ENCODE peak calls at places on chromosome 2, in six cellular contexts. I is A549, V is foreskin fibroblast, O is HT1080, Q is endodermal cell, J is T-cell. T is an unnamed sample.

GRCh38 chr2:171574149-171574795 is 52.0 kb downstream of the CYBRD1 start:
- DNase-seq in I (peak; percentile 85), V (peak; percentile 59), O (peak; percentile 78), Q (peak; percentile 95), J (peak; percentile 79), T (peak; percentile 75)

GRCh38 chr2:149375801-149376349 is 45.5 kb downstream of the LYPD6 start:
- DNase-seq in I (no peak), V (peak; percentile 42), O (peak; percentile 72), Q (no peak), J (no peak), T (no peak)

GRCh38 chr2:204160991-204161390 is 224.4 kb downstream of the ICOS start:
- DNase-seq in I (no peak), V (no peak), O (no peak), Q (no peak), J (no peak), T (no peak)

GRCh38 chr2:133362061-133362476 is 206.2 kb downstream of the NCKAP5 start:
- DNase-seq in I (peak; percentile 1), V (peak; percentile 51), O (peak; percentile 61), Q (no peak), J (no peak), T (no peak)

GRCh38 chr2:25273985-25274550 is 67.7 kb downstream of the DNMT3A start:
- DNase-seq in I (no peak), V (no peak), O (no peak), Q (no peak), J (no peak), T (peak; percentile 52)

GRCh38 chr2:9264301-9264700 is 57.7 kb downstream of the ASAP2 start:
- DNase-seq in I (no peak), V (no peak), O (no peak), Q (no peak), J (no peak), T (no peak)

GRCh38 chr2:66268756-66269155 is 166.2 kb upstream of the MEIS1 start:
- DNase-seq in I (no peak), V (no peak), O (no peak), Q (no peak), J (no peak), T (no peak)

GRCh38 chr2:121506187-121506586 is 24.5 kb upstream of the RNU4ATAC start:
- DNase-seq in I (no peak), V (no peak), O (no peak), Q (no peak), J (no peak), T (no peak)

GRCh38 chr2:46780801-46781445 is 134.7 kb downstream of the MCFD2 start:
- DNase-seq in I (no peak), V (peak; percentile 72), O (no peak), Q (peak; percentile 93), J (no peak), T (no peak)

GRCh38 chr2:144464730-144465129 is 55.2 kb downstream of the ZEB2 start:
- DNase-seq in I (no peak), V (no peak), O (no peak), Q (no peak), J (no peak), T (no peak)

GRCh38 chr2:54709341-54709809 is 14.1 kb upstream of the EML6 start:
- DNase-seq in I (no peak), V (no peak), O (no peak), Q (peak; percentile 82), J (no peak), T (no peak)

GRCh38 chr2:28565720-28566295 is 69.9 kb downstream of the PLB1 start:
- DNase-seq in I (no peak), V (no peak), O (no peak), Q (no peak), J (no peak), T (no peak)

GRCh38 chr2:9112079-9112721 is 94.4 kb upstream of the ASAP2 start:
- DNase-seq in I (peak; percentile 54), V (peak; percentile 91), O (peak; percentile 96), Q (no peak), J (no peak), T (no peak)

GRCh38 chr2:162257416-162257815 is 14.2 kb upstream of the FAP start:
- DNase-seq in I (no peak), V (peak; percentile 64), O (no peak), Q (no peak), J (no peak), T (no peak)

GRCh38 chr2:119178811-119179601 is 20.5 kb upstream of the C1QL2 start:
- DNase-seq in I (no peak), V (no peak), O (peak; percentile 76), Q (no peak), J (no peak), T (no peak)

GRCh38 chr2:119190726-119191125 is 32.2 kb upstream of the C1QL2 start:
- DNase-seq in I (no peak), V (no peak), O (no peak), Q (no peak), J (no peak), T (no peak)

GRCh38 chr2:224038049-224038829 is 847 bp downstream of the SERPINE2 start:
- DNase-seq in I (peak; percentile 62), V (no peak), O (peak; percentile 39), Q (peak; percentile 83), J (peak; percentile 27), T (peak; percentile 26)

GRCh38 chr2:188315750-188316149 is 24.1 kb downstream of the GULP1 start:
- DNase-seq in I (no peak), V (no peak), O (no peak), Q (no peak), J (no peak), T (no peak)

GRCh38 chr2:199457147-199458016 is at the start of gene SATB2:
- DNase-seq in I (peak; percentile 25), V (peak; percentile 74), O (peak; percentile 80), Q (peak; percentile 85), J (no peak), T (no peak)

GRCh38 chr2:132815522-132815921 is 145.5 kb upstream of the LYPD1 start:
- DNase-seq in I (no peak), V (peak; percentile 24), O (peak; percentile 71), Q (no peak), J (no peak), T (no peak)

T was measured in stimulated activated naive CD4-positive, alpha-beta T cell.